ENCODE peak calls at places on chromosomes 7 and 10, in four cellular contexts. Q is GM23338; D is CD8-positive, alpha-beta T cell; P is mesendoderm. N is an unnamed sample.
A peak's percentile ranks its signal among the peaks of the same experiment; 100 is the strongest.

GRCh38 chr10:118914626-118915025 is 114.9 kb upstream of the NANOS1 start:
- DNase-seq in Q (no peak), P (peak; percentile 8), D (no peak), N (no peak)

GRCh38 chr10:43854042-43854441 is 205.4 kb upstream of the ZNF32 start:
- DNase-seq in P (peak; percentile 83), D (no peak), Q (no peak), N (peak; percentile 84)

GRCh38 chr10:103197891-103198290 is 4.8 kb upstream of the NT5C2 start:
- DNase-seq in Q (no peak), D (no peak), P (no peak), N (no peak)

GRCh38 chr10:86195521-86195920 is 171.1 kb downstream of the GRID1 start:
- DNase-seq in D (no peak), Q (no peak), P (no peak), N (no peak)

GRCh38 chr10:5873515-5873995 is 16.1 kb downstream of the ANKRD16 start:
- DNase-seq in D (peak; percentile 73), Q (peak; percentile 79), P (peak; percentile 74), N (peak; percentile 59)

GRCh38 chr7:107725138-107725740 is 18.7 kb upstream of the CBLL1 start:
- DNase-seq in D (peak; percentile 44), P (peak; percentile 54), Q (peak; percentile 74), N (peak; percentile 84)

GRCh38 chr10:26503911-26504310 is 65.8 kb downstream of the APBB1IP start:
- DNase-seq in P (peak; percentile 59), Q (peak; percentile 66), D (peak; percentile 41), N (no peak)

GRCh38 chr10:46245381-46245900 is 41.4 kb upstream of the ANTXRL start:
- DNase-seq in D (peak; percentile 3), Q (no peak), P (no peak), N (no peak)

GRCh38 chr7:2012044-2012900 is 220.5 kb downstream of the MAD1L1 start:
- DNase-seq in P (no peak), D (no peak), Q (no peak), N (no peak)

GRCh38 chr7:90411510-90411909 is 8.2 kb downstream of the CLDN12 start:
- DNase-seq in P (no peak), Q (no peak), D (no peak), N (peak; percentile 56)

GRCh38 chr10:93746844-93747284 is 10.9 kb upstream of the LGI1 start:
- DNase-seq in P (peak; percentile 97), Q (peak; percentile 84), D (no peak), N (peak; percentile 94)

GRCh38 chr7:26910221-26910620 is 45.8 kb upstream of the SKAP2 start:
- DNase-seq in Q (peak; percentile 6), D (no peak), P (peak; percentile 82), N (peak; percentile 78)

GRCh38 chr10:102408728-102409603 is 9.6 kb downstream of the PSD start:
- DNase-seq in Q (peak; percentile 64), P (peak; percentile 25), D (peak; percentile 66), N (no peak)

GRCh38 chr7:33716581-33717477 is 188.5 kb upstream of the BMPER start:
- DNase-seq in P (peak; percentile 87), Q (peak; percentile 66), D (no peak), N (peak; percentile 78)

GRCh38 chr7:32890553-32891045 is 961 bp downstream of the KBTBD2 start:
- DNase-seq in P (peak; percentile 55), D (peak; percentile 52), Q (peak; percentile 27), N (peak; percentile 27)

GRCh38 chr7:10677211-10677610 is 296.5 kb upstream of the PHF14 start:
- DNase-seq in P (no peak), Q (no peak), D (no peak), N (no peak)

GRCh38 chr10:70331486-70332268 is 47.9 kb upstream of the NPFFR1 start:
- DNase-seq in P (peak; percentile 71), D (no peak), Q (peak; percentile 35), N (peak; percentile 99)

GRCh38 chr7:134724606-134725005 is 54.8 kb upstream of the CALD1 start:
- DNase-seq in P (peak; percentile 85), D (no peak), Q (peak; percentile 79), N (peak; percentile 53)

GRCh38 chr10:118340486-118340885 is 1.6 kb downstream of the FAM204A start:
- DNase-seq in D (no peak), Q (no peak), P (peak; percentile 27), N (no peak)

GRCh38 chr7:120550494-120551048 is 277.6 kb downstream of the KCND2 start:
- DNase-seq in D (no peak), Q (peak; percentile 33), P (peak; percentile 42), N (peak; percentile 14)

GRCh38 chr7:84228526-84228925 is 33.9 kb upstream of the SEMA3A start:
- DNase-seq in Q (peak; percentile 90), P (peak; percentile 54), D (no peak), N (no peak)

GRCh38 chr10:94315975-94316464 is 46.7 kb downstream of the NOC3L start:
- DNase-seq in Q (no peak), D (no peak), P (no peak), N (no peak)

GRCh38 chr7:1944619-1945210 is 274.6 kb downstream of the ELFN1 start:
- DNase-seq in D (no peak), P (no peak), Q (no peak), N (no peak)

GRCh38 chr10:71244638-71245419 is 32.5 kb downstream of the UNC5B start:
- DNase-seq in D (no peak), Q (no peak), P (no peak), N (no peak)

GRCh38 chr10:104099274-104099673 is 13.6 kb upstream of the COL17A1 start:
- DNase-seq in P (no peak), D (no peak), Q (no peak), N (peak; percentile 57)

GRCh38 chr10:59505931-59506330 is 143.6 kb upstream of the FAM13C start:
- DNase-seq in Q (no peak), D (no peak), P (no peak), N (no peak)

GRCh38 chr7:24702674-24703235 is 54.5 kb downstream of the GSDME start:
- DNase-seq in Q (no peak), D (no peak), P (no peak), N (no peak)

GRCh38 chr10:22253578-22253882 is 35.7 kb upstream of the EBLN1 start:
- DNase-seq in D (peak; percentile 33), P (peak; percentile 60), Q (peak; percentile 67), N (no peak)

DNA sequence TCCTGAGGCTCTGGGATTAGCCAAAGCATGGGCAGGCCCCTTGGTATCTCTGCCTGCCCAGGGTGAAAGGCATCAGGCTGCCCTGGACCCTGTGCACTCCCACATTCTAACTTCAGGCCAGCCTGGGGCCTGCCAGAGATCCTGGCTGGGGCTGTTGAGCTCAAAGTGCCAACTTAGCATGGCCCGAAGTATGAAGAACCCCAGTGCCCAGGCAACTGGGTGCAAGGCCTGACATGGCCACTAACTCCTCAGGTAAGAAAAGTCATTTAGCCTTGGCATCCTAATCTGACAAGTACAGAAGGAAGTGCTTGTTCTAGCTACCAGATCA is 43.2 kb downstream of the FAM53B start:
- DNase-seq in D (no peak), Q (no peak), P (no peak), N (no peak)
- H3K4me1 ChIP-seq in D (peaks cover 97% of the 10 kb centered on the region), Q (no peaks in the 10 kb centered on the region), P (no peaks in the 10 kb centered on the region), N (no peaks in the 10 kb centered on the region)

GRCh38 chr7:542131-542934 is 22.7 kb upstream of the PDGFA start:
- DNase-seq in P (no peak), D (no peak), Q (no peak), N (no peak)

GRCh38 chr7:544528-545221 is 25.0 kb upstream of the PDGFA start:
- DNase-seq in P (no peak), D (no peak), Q (no peak), N (no peak)

GRCh38 chr7:542935-543789 is 23.5 kb upstream of the PDGFA start:
- DNase-seq in D (no peak), Q (no peak), P (peak; percentile 47), N (peak; percentile 81)

GRCh38 chr7:545470-545869 is 25.8 kb upstream of the PDGFA start:
- DNase-seq in Q (no peak), D (no peak), P (no peak), N (no peak)

DNA sequence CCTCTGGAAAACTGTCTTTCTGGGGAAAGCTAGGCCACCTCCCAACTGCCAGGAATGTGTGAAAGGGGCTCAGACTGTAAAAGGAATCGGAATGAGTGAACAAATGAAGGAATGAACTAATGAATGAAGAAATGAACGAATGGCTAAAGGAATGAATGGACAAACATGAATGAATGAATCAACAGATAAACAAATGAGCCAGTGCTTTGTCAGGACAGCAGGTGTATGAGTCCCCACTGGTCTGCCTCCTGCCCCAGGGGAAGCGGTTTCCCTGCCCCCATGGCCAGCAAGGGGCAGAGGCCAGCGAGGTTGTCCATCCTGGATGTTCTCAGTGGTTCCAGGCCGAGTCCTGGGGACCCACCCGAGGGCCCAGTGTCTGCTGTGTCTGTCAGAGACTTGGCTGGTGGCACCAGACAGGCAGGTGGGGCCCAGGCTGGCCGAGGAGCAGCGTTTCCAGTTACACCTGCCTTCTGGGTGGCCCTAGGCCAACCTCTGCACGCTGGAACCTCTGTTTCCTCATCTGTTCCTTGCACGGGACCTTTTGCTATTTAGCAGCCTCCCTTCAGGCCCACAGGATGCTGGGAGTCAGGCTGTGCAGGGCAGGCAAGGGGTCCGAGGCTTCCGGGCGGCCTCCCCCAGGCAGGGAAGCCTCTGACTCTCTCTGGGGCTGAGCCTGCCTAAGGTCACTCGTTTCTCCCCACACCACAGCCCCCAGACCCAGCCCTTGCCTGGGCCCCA is 24.3 kb upstream of the PDGFA start:
- DNase-seq in P (no peak), Q (no peak), D (no peak), N (peak; percentile 52)
- H3K4me1 ChIP-seq in P (no peaks in the 10 kb centered on the region), Q (no peaks in the 10 kb centered on the region), D (no peaks in the 10 kb centered on the region), N (peaks cover 44% of the 10 kb centered on the region)

GRCh38 chr7:66741-67140 is 125.6 kb upstream of the FAM20C start:
- DNase-seq in D (no peak), P (no peak), Q (no peak), N (no peak)

GRCh38 chr7:67738-68395 is 124.5 kb upstream of the FAM20C start:
- DNase-seq in D (no peak), Q (peak; percentile 41), P (peak; percentile 42), N (peak; percentile 72)

GRCh38 chr7:65554-65953 is 126.8 kb upstream of the FAM20C start:
- DNase-seq in P (no peak), Q (no peak), D (no peak), N (no peak)

GRCh38 chr7:66296-66695 is 126.1 kb upstream of the FAM20C start:
- DNase-seq in Q (no peak), D (no peak), P (no peak), N (no peak)

DNA sequence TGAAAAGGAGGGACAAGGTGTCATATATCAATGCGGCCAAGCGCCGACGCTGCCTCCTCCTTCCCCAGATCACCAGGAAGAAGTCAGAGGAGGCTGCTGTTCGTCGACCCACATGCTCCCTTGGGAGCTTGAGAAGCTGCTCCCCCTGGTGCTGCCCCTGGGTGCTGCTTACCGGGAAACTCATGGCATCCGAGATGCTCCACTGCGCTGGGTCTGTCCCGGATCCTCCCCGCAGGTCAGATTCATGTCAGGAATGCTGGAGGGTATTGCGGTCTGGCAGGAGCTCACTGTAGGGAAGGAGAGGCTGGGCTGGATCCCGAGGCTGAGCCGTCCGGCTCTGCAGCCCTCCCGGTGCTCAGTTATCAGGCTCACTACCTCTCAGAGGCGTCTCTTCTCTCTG is 123.7 kb upstream of the FAM20C start:
- DNase-seq in P (peak; percentile 44), D (no peak), Q (peak; percentile 49), N (no peak)
- H3K4me1 ChIP-seq in P (no peaks in the 10 kb centered on the region), D (no peaks in the 10 kb centered on the region), Q (no peaks in the 10 kb centered on the region), N (peaks cover 20% of the 10 kb centered on the region)

GRCh38 chr7:4823442-4824119 is 38.2 kb downstream of the PAPOLB start:
- DNase-seq in D (no peak), Q (no peak), P (no peak), N (no peak)

GRCh38 chr7:4820968-4821471 is 40.8 kb downstream of the PAPOLB start:
- DNase-seq in D (no peak), P (no peak), Q (no peak), N (no peak)

GRCh38 chr7:4824120-4824775 is 37.6 kb downstream of the PAPOLB start:
- DNase-seq in Q (no peak), P (no peak), D (no peak), N (no peak)

GRCh38 chr7:4828720-4829383 is 33.0 kb downstream of the PAPOLB start:
- DNase-seq in D (no peak), P (no peak), Q (no peak), N (no peak)

GRCh38 chr7:4825081-4825480 is 36.7 kb downstream of the PAPOLB start:
- DNase-seq in P (no peak), D (no peak), Q (no peak), N (no peak)
- H3K4me1 ChIP-seq in P (no peaks in the 10 kb centered on the region), D (no peaks in the 10 kb centered on the region), Q (no peaks in the 10 kb centered on the region), N (no peaks in the 10 kb centered on the region)